ENCODE peak calls at places on chromosomes 16 and 17, in nine cellular contexts. One of them, this sample, is unnamed.

GRCh38 chr16:77585852-77586251 is 136.5 kb upstream of the NUDT7 start:
- DNase-seq in stimulated activated CD4-positive, alpha-beta T cell treated with anti-CD3 and anti-CD28 coated beads, Interleukin-4, amount 100 ng/mL, for 48 hours: no peak
- DNase-seq in activated CD8-positive, alpha-beta T cell treated with anti-CD3 and anti-CD28 coated beads, Interleukin-2, amount 10 ng/mL, durations not matched to agents 7 days and 5 days: no peak
- DNase-seq in NCI-H2081 treated with DMSO at 0.1 percent for 48 hours: no peak
- DNase-seq in NCI-H2029: no peak
- DNase-seq in iPS DF 19.7: no peak
- DNase-seq in ELF-1: no peak
- DNase-seq in ascending aorta: no peak
- DNase-seq in mucosa of gallbladder: no peak
- DNase-seq in this sample: no peak

GRCh38 chr17:74427048-74427762 is 4.7 kb upstream of the GPRC5C start:
- DNase-seq in stimulated activated CD4-positive, alpha-beta T cell treated with anti-CD3 and anti-CD28 coated beads, Interleukin-4, amount 100 ng/mL, for 48 hours: no peak
- DNase-seq in NCI-H2029: no peak
- DNase-seq in activated CD8-positive, alpha-beta T cell treated with anti-CD3 and anti-CD28 coated beads, Interleukin-2, amount 10 ng/mL, durations not matched to agents 7 days and 5 days: no peak
- DNase-seq in mucosa of gallbladder: peak; percentile 77
- DNase-seq in ascending aorta: no peak
- DNase-seq in NCI-H2081 treated with DMSO at 0.1 percent for 48 hours: no peak
- DNase-seq in ELF-1: peak; percentile 49
- DNase-seq in iPS DF 19.7: no peak
- DNase-seq in this sample: no peak

GRCh38 chr16:85850344-85850880 is 48.5 kb upstream of the IRF8 start:
- DNase-seq in ascending aorta: no peak
- DNase-seq in stimulated activated CD4-positive, alpha-beta T cell treated with anti-CD3 and anti-CD28 coated beads, Interleukin-4, amount 100 ng/mL, for 48 hours: no peak
- DNase-seq in NCI-H2081 treated with DMSO at 0.1 percent for 48 hours: no peak
- DNase-seq in iPS DF 19.7: no peak
- DNase-seq in ELF-1: peak; percentile 35
- DNase-seq in NCI-H2029: no peak
- DNase-seq in activated CD8-positive, alpha-beta T cell treated with anti-CD3 and anti-CD28 coated beads, Interleukin-2, amount 10 ng/mL, durations not matched to agents 7 days and 5 days: no peak
- DNase-seq in mucosa of gallbladder: no peak
- DNase-seq in this sample: no peak

GRCh38 chr17:63193827-63194226 is 227.8 kb downstream of the TANC2 start:
- DNase-seq in mucosa of gallbladder: no peak
- DNase-seq in activated CD8-positive, alpha-beta T cell treated with anti-CD3 and anti-CD28 coated beads, Interleukin-2, amount 10 ng/mL, durations not matched to agents 7 days and 5 days: no peak
- DNase-seq in NCI-H2029: no peak
- DNase-seq in NCI-H2081 treated with DMSO at 0.1 percent for 48 hours: no peak
- DNase-seq in iPS DF 19.7: no peak
- DNase-seq in ascending aorta: no peak
- DNase-seq in stimulated activated CD4-positive, alpha-beta T cell treated with anti-CD3 and anti-CD28 coated beads, Interleukin-4, amount 100 ng/mL, for 48 hours: no peak
- DNase-seq in ELF-1: no peak
- DNase-seq in this sample: no peak

GRCh38 chr17:30405161-30405560 is 26.4 kb downstream of the CPD start:
- DNase-seq in ELF-1: no peak
- DNase-seq in activated CD8-positive, alpha-beta T cell treated with anti-CD3 and anti-CD28 coated beads, Interleukin-2, amount 10 ng/mL, durations not matched to agents 7 days and 5 days: no peak
- DNase-seq in iPS DF 19.7: no peak
- DNase-seq in ascending aorta: no peak
- DNase-seq in mucosa of gallbladder: no peak
- DNase-seq in stimulated activated CD4-positive, alpha-beta T cell treated with anti-CD3 and anti-CD28 coated beads, Interleukin-4, amount 100 ng/mL, for 48 hours: no peak
- DNase-seq in NCI-H2081 treated with DMSO at 0.1 percent for 48 hours: no peak
- DNase-seq in NCI-H2029: no peak
- DNase-seq in this sample: no peak

GRCh38 chr17:41907633-41908539 is 10.9 kb downstream of the ACLY start:
- DNase-seq in ELF-1: no peak
- DNase-seq in NCI-H2081 treated with DMSO at 0.1 percent for 48 hours: no peak
- DNase-seq in mucosa of gallbladder: peak; percentile 30
- DNase-seq in iPS DF 19.7: no peak
- DNase-seq in ascending aorta: no peak
- DNase-seq in activated CD8-positive, alpha-beta T cell treated with anti-CD3 and anti-CD28 coated beads, Interleukin-2, amount 10 ng/mL, durations not matched to agents 7 days and 5 days: no peak
- DNase-seq in NCI-H2029: no peak
- DNase-seq in stimulated activated CD4-positive, alpha-beta T cell treated with anti-CD3 and anti-CD28 coated beads, Interleukin-4, amount 100 ng/mL, for 48 hours: no peak
- DNase-seq in this sample: no peak

GRCh38 chr16:11697319-11697718 is 29.1 kb downstream of the SNN start:
- DNase-seq in activated CD8-positive, alpha-beta T cell treated with anti-CD3 and anti-CD28 coated beads, Interleukin-2, amount 10 ng/mL, durations not matched to agents 7 days and 5 days: no peak
- DNase-seq in NCI-H2081 treated with DMSO at 0.1 percent for 48 hours: no peak
- DNase-seq in ELF-1: no peak
- DNase-seq in stimulated activated CD4-positive, alpha-beta T cell treated with anti-CD3 and anti-CD28 coated beads, Interleukin-4, amount 100 ng/mL, for 48 hours: no peak
- DNase-seq in iPS DF 19.7: no peak
- DNase-seq in mucosa of gallbladder: no peak
- DNase-seq in NCI-H2029: no peak
- DNase-seq in ascending aorta: no peak
- DNase-seq in this sample: no peak

GRCh38 chr17:49521088-49521450 is 26.0 kb downstream of the NGFR start:
- DNase-seq in activated CD8-positive, alpha-beta T cell treated with anti-CD3 and anti-CD28 coated beads, Interleukin-2, amount 10 ng/mL, durations not matched to agents 7 days and 5 days: no peak
- DNase-seq in NCI-H2081 treated with DMSO at 0.1 percent for 48 hours: no peak
- DNase-seq in stimulated activated CD4-positive, alpha-beta T cell treated with anti-CD3 and anti-CD28 coated beads, Interleukin-4, amount 100 ng/mL, for 48 hours: no peak
- DNase-seq in ascending aorta: no peak
- DNase-seq in iPS DF 19.7: no peak
- DNase-seq in mucosa of gallbladder: no peak
- DNase-seq in ELF-1: no peak
- DNase-seq in NCI-H2029: no peak
- DNase-seq in this sample: no peak

GRCh38 chr16:15535772-15536171 is 101.4 kb downstream of the BMERB1 start:
- DNase-seq in ascending aorta: no peak
- DNase-seq in stimulated activated CD4-positive, alpha-beta T cell treated with anti-CD3 and anti-CD28 coated beads, Interleukin-4, amount 100 ng/mL, for 48 hours: no peak
- DNase-seq in activated CD8-positive, alpha-beta T cell treated with anti-CD3 and anti-CD28 coated beads, Interleukin-2, amount 10 ng/mL, durations not matched to agents 7 days and 5 days: no peak
- DNase-seq in NCI-H2029: no peak
- DNase-seq in NCI-H2081 treated with DMSO at 0.1 percent for 48 hours: no peak
- DNase-seq in ELF-1: no peak
- DNase-seq in iPS DF 19.7: no peak
- DNase-seq in mucosa of gallbladder: no peak
- DNase-seq in this sample: no peak